ENCODE peak calls at places on chromosome 12, in ten cellular contexts. G is A673; D is endothelial cell; H is HAP-1; C is GM20000; Y is NCI-H1092; F is germinal center; Z is activated effector memory CD4-positive, alpha-beta T cell treated with Interleukin-2 at 50 U/mL for 16 hours; X is stimulated activated CD4-positive, alpha-beta T cell treated with anti-CD3 and anti-CD28 coated beads, Interleukin-12 subunit alpha, Interleukin-12 subunit beta, amount 100 ng/mL, for 4 hours; K is GM13976. V is an unnamed sample.

GRCh38 chr12:115096673-115097349 is 412.8 kb upstream of the TBX3 start:
- DNase-seq in G (no peak), D (no peak), H (no peak), C (no peak), Y (no peak), F (no peak), Z (no peak), X (no peak), K (no peak), V (no peak)

GRCh38 chr12:127811988-127812387 is 455.0 kb upstream of the TMEM132C start:
- DNase-seq in G (peak), D (no peak), H (no peak), C (no peak), Y (no peak), F (no peak), Z (no peak), X (no peak), K (no peak), V (no peak)

GRCh38 chr12:105740970-105741725 is 397.6 kb downstream of the NUAK1 start:
- DNase-seq in G (peak), D (no peak), H (no peak), C (no peak), Y (no peak), F (no peak), Z (no peak), X (no peak), K (no peak), V (no peak)

GRCh38 chr12:113896194-113896593 is 69.9 kb downstream of the RBM19 start:
- DNase-seq in G (no peak), D (no peak), H (peak), C (no peak), Y (no peak), F (no peak), Z (no peak), X (no peak), K (no peak), V (no peak)

GRCh38 chr12:52669426-52669825 is 10.8 kb downstream of the KRT1 start:
- DNase-seq in G (no peak), D (no peak), H (no peak), C (no peak), Y (no peak), F (no peak), Z (no peak), X (no peak), K (no peak), V (no peak)

GRCh38 chr12:94326727-94327126 is 132.9 kb downstream of the CEP83 start:
- DNase-seq in G (no peak), D (no peak), H (no peak), C (no peak), Y (no peak), F (no peak), Z (no peak), X (no peak), K (no peak), V (no peak)

GRCh38 chr12:89424394-89424793 is 72.1 kb upstream of the DUSP6 start:
- DNase-seq in G (no peak), D (no peak), H (no peak), C (no peak), Y (no peak), F (no peak), Z (no peak), X (no peak), K (no peak), V (no peak)

GRCh38 chr12:8035440-8036010 is 3.0 kb downstream of the FOXJ2 start:
- DNase-seq in G (no peak), D (no peak), H (no peak), C (no peak), Y (no peak), F (no peak), Z (no peak), X (no peak), K (no peak), V (no peak)

GRCh38 chr12:74538491-74539258 is 1.0 kb downstream of the ATXN7L3B start:
- DNase-seq in G (no peak), D (no peak), H (peak), C (peak), Y (no peak), F (peak), Z (peak), X (peak), K (no peak), V (peak)

GRCh38 chr12:6444031-6444430 is 724 bp upstream of the CD27 start:
- DNase-seq in G (no peak), D (no peak), H (no peak), C (no peak), Y (no peak), F (no peak), Z (no peak), X (no peak), K (no peak), V (no peak)

GRCh38 chr12:3496964-3497363 is 6.0 kb downstream of the PRMT8 start:
- DNase-seq in G (no peak), D (peak), H (no peak), C (no peak), Y (peak), F (no peak), Z (no peak), X (no peak), K (no peak), V (no peak)

GRCh38 chr12:1518763-1519516 is 75.4 kb downstream of the FBXL14 start:
- DNase-seq in G (no peak), D (no peak), H (no peak), C (no peak), Y (peak), F (no peak), Z (no peak), X (no peak), K (no peak), V (no peak)

GRCh38 chr12:123149828-123150272 is 1.0 kb downstream of the PITPNM2 start:
- DNase-seq in G (no peak), D (no peak), H (peak), C (peak), Y (no peak), F (no peak), Z (no peak), X (no peak), K (no peak), V (no peak)

GRCh38 chr12:131242741-131243496 is 289.2 kb downstream of the ADGRD1 start:
- DNase-seq in G (peak), D (peak), H (peak), C (no peak), Y (no peak), F (no peak), Z (no peak), X (no peak), K (no peak), V (no peak)

GRCh38 chr12:3752096-3752709 is 706 bp downstream of the CRACR2A start:
- DNase-seq in G (no peak), D (peak), H (peak), C (peak), Y (no peak), F (peak), Z (peak), X (peak), K (peak), V (peak)

GRCh38 chr12:75711276-75711675 is 199.9 kb upstream of the KRR1 start:
- DNase-seq in G (no peak), D (no peak), H (no peak), C (no peak), Y (no peak), F (no peak), Z (no peak), X (no peak), K (no peak), V (no peak)

GRCh38 chr12:24584032-24584675 is 364.7 kb downstream of the BCAT1 start:
- DNase-seq in G (no peak), D (no peak), H (no peak), C (no peak), Y (no peak), F (no peak), Z (no peak), X (no peak), K (no peak), V (no peak)

GRCh38 chr12:12172106-12172511 is 94.7 kb downstream of the LRP6 start:
- DNase-seq in G (peak), D (no peak), H (no peak), C (peak), Y (no peak), F (no peak), Z (no peak), X (no peak), K (peak), V (no peak)

GRCh38 chr12:9793774-9794395 is 33.2 kb upstream of the CD69 start:
- DNase-seq in G (no peak), D (no peak), H (no peak), C (no peak), Y (no peak), F (no peak), Z (no peak), X (no peak), K (no peak), V (no peak)

GRCh38 chr12:53468286-53468685 is 16.4 kb downstream of the PCBP2 start:
- DNase-seq in G (no peak), D (no peak), H (no peak), C (no peak), Y (no peak), F (no peak), Z (no peak), X (no peak), K (no peak), V (no peak)

GRCh38 chr12:101670007-101670671 is 27.3 kb upstream of the CHPT1 start:
- DNase-seq in G (peak), D (peak), H (peak), C (peak), Y (no peak), F (peak), Z (no peak), X (no peak), K (peak), V (peak)

GRCh38 chr12:54145844-54146243 is 42.9 kb downstream of the SMUG1 start:
- DNase-seq in G (no peak), D (no peak), H (no peak), C (no peak), Y (no peak), F (no peak), Z (no peak), X (no peak), K (no peak), V (no peak)

GRCh38 chr12:116323696-116324386 is 46.3 kb upstream of the MED13L start:
- DNase-seq in G (no peak), D (no peak), H (no peak), C (peak), Y (no peak), F (no peak), Z (no peak), X (no peak), K (peak), V (no peak)

GRCh38 chr12:67322580-67322979 is 53.4 kb downstream of the CAND1 start:
- DNase-seq in G (no peak), D (no peak), H (no peak), C (no peak), Y (no peak), F (no peak), Z (no peak), X (no peak), K (no peak), V (no peak)

GRCh38 chr12:104513681-104514080 is 56.9 kb downstream of the CHST11 start:
- DNase-seq in G (no peak), D (no peak), H (no peak), C (no peak), Y (no peak), F (no peak), Z (no peak), X (no peak), K (no peak), V (no peak)

GRCh38 chr12:44031472-44032185 is 195.7 kb downstream of the TMEM117 start:
- DNase-seq in G (no peak), D (no peak), H (no peak), C (no peak), Y (no peak), F (no peak), Z (no peak), X (no peak), K (no peak), V (no peak)

GRCh38 chr12:89040146-89040964 is 311.9 kb downstream of the DUSP6 start:
- DNase-seq in G (peak), D (no peak), H (no peak), C (peak), Y (no peak), F (no peak), Z (peak), X (peak), K (peak), V (peak)

GRCh38 chr12:47343684-47344567 is 264.2 kb upstream of the AMIGO2 start:
- DNase-seq in G (no peak), D (no peak), H (no peak), C (no peak), Y (no peak), F (no peak), Z (no peak), X (no peak), K (no peak), V (no peak)

GRCh38 chr12:50101663-50102062 is 2.1 kb upstream of the GPD1 start:
- DNase-seq in G (peak), D (no peak), H (peak), C (no peak), Y (no peak), F (no peak), Z (no peak), X (no peak), K (no peak), V (no peak)

GRCh38 chr12:64889434-64890216 is 65.2 kb downstream of the TBC1D30 start:
- DNase-seq in G (no peak), D (no peak), H (peak), C (no peak), Y (no peak), F (no peak), Z (no peak), X (no peak), K (no peak), V (no peak)

GRCh38 chr12:113071427-113072112 is 15.0 kb downstream of the DTX1 start:
- DNase-seq in G (no peak), D (no peak), H (no peak), C (no peak), Y (peak), F (no peak), Z (no peak), X (no peak), K (no peak), V (no peak)

V was measured in T-cell.